ENCODE peak calls at places on chromosomes 5 and 9, in nine cellular contexts. One of them, this sample, is unnamed.
A peak's percentile ranks its signal among the peaks of the same experiment; 100 is the strongest.

GRCh38 chr9:68706579-68707201 is 1.6 kb downstream of the PIP5K1B start:
- DNase-seq in pancreas: no peak
- DNase-seq in MM.1S: peak; percentile 21
- DNase-seq in sigmoid colon: no peak
- DNase-seq in esophagus squamous epithelium: no peak
- DNase-seq in heart left ventricle: no peak
- DNase-seq in vagina: no peak
- DNase-seq in BJ: no peak
- DNase-seq in fibroblast of lung: no peak
- DNase-seq in this sample: no peak

GRCh38 chr5:83899351-83899970 is 178.8 kb upstream of the HAPLN1 start:
- DNase-seq in pancreas: no peak
- DNase-seq in MM.1S: no peak
- DNase-seq in sigmoid colon: no peak
- DNase-seq in esophagus squamous epithelium: no peak
- DNase-seq in heart left ventricle: no peak
- DNase-seq in vagina: no peak
- DNase-seq in BJ: no peak
- DNase-seq in fibroblast of lung: peak; percentile 79
- DNase-seq in this sample: no peak

GRCh38 chr5:175627037-175627436 is 30.8 kb upstream of the HRH2 start:
- DNase-seq in pancreas: no peak
- DNase-seq in MM.1S: no peak
- DNase-seq in sigmoid colon: no peak
- DNase-seq in esophagus squamous epithelium: no peak
- DNase-seq in heart left ventricle: no peak
- DNase-seq in vagina: no peak
- DNase-seq in BJ: no peak
- DNase-seq in fibroblast of lung: no peak
- DNase-seq in this sample: no peak

GRCh38 chr9:36218411-36218901 is 27.7 kb downstream of the CLTA start:
- DNase-seq in pancreas: no peak
- DNase-seq in MM.1S: no peak
- DNase-seq in sigmoid colon: no peak
- DNase-seq in esophagus squamous epithelium: no peak
- DNase-seq in heart left ventricle: no peak
- DNase-seq in vagina: no peak
- DNase-seq in BJ: no peak
- DNase-seq in fibroblast of lung: no peak
- DNase-seq in this sample: no peak

GRCh38 chr5:151499636-151500035 is 52.2 kb downstream of the SLC36A1 start:
- DNase-seq in pancreas: no peak
- DNase-seq in MM.1S: no peak
- DNase-seq in sigmoid colon: no peak
- DNase-seq in esophagus squamous epithelium: no peak
- DNase-seq in heart left ventricle: no peak
- DNase-seq in vagina: no peak
- DNase-seq in BJ: no peak
- DNase-seq in fibroblast of lung: no peak
- DNase-seq in this sample: no peak

GRCh38 chr5:111016801-111017200 is 54.7 kb upstream of the TSLP start:
- DNase-seq in pancreas: no peak
- DNase-seq in MM.1S: no peak
- DNase-seq in sigmoid colon: no peak
- DNase-seq in esophagus squamous epithelium: no peak
- DNase-seq in heart left ventricle: no peak
- DNase-seq in vagina: no peak
- DNase-seq in BJ: no peak
- DNase-seq in fibroblast of lung: peak; percentile 62
- DNase-seq in this sample: no peak

GRCh38 chr5:37825334-37825915 is 14.4 kb downstream of the GDNF start:
- DNase-seq in pancreas: no peak
- DNase-seq in MM.1S: no peak
- DNase-seq in sigmoid colon: no peak
- DNase-seq in esophagus squamous epithelium: no peak
- DNase-seq in heart left ventricle: no peak
- DNase-seq in vagina: no peak
- DNase-seq in BJ: no peak
- DNase-seq in fibroblast of lung: no peak
- DNase-seq in this sample: no peak

GRCh38 chr9:89811356-89811755 is 206.5 kb downstream of the GADD45G start:
- DNase-seq in pancreas: no peak
- DNase-seq in MM.1S: no peak
- DNase-seq in sigmoid colon: no peak
- DNase-seq in esophagus squamous epithelium: no peak
- DNase-seq in heart left ventricle: no peak
- DNase-seq in vagina: peak; percentile 47
- DNase-seq in BJ: no peak
- DNase-seq in fibroblast of lung: no peak
- DNase-seq in this sample: no peak

GRCh38 chr5:88140863-88141694 is 127.6 kb downstream of the TMEM161B start:
- DNase-seq in pancreas: peak; percentile 97
- DNase-seq in MM.1S: peak; percentile 98
- DNase-seq in sigmoid colon: peak; percentile 99
- DNase-seq in esophagus squamous epithelium: peak; percentile 44
- DNase-seq in heart left ventricle: peak; percentile 96
- DNase-seq in vagina: peak; percentile 99
- DNase-seq in BJ: peak; percentile 73
- DNase-seq in fibroblast of lung: peak; percentile 99
- DNase-seq in this sample: peak; percentile 97

GRCh38 chr9:9615086-9615485 is 997.7 kb downstream of the PTPRD start:
- DNase-seq in pancreas: no peak
- DNase-seq in MM.1S: peak; percentile 30
- DNase-seq in sigmoid colon: no peak
- DNase-seq in esophagus squamous epithelium: no peak
- DNase-seq in heart left ventricle: no peak
- DNase-seq in vagina: no peak
- DNase-seq in BJ: no peak
- DNase-seq in fibroblast of lung: no peak
- DNase-seq in this sample: no peak

GRCh38 chr9:79263666-79264460 is 307.9 kb upstream of the TLE4 start:
- DNase-seq in pancreas: no peak
- DNase-seq in MM.1S: no peak
- DNase-seq in sigmoid colon: no peak
- DNase-seq in esophagus squamous epithelium: no peak
- DNase-seq in heart left ventricle: peak; percentile 33
- DNase-seq in vagina: no peak
- DNase-seq in BJ: no peak
- DNase-seq in fibroblast of lung: peak; percentile 75
- DNase-seq in this sample: no peak

GRCh38 chr5:871596-872298 is 20.9 kb downstream of the BRD9 start:
- DNase-seq in pancreas: no peak
- DNase-seq in MM.1S: no peak
- DNase-seq in sigmoid colon: no peak
- DNase-seq in esophagus squamous epithelium: no peak
- DNase-seq in heart left ventricle: no peak
- DNase-seq in vagina: no peak
- DNase-seq in BJ: no peak
- DNase-seq in fibroblast of lung: no peak
- DNase-seq in this sample: peak; percentile 17

GRCh38 chr5:132315529-132316067 is 21.4 kb downstream of the SLC22A4 start:
- DNase-seq in pancreas: no peak
- DNase-seq in MM.1S: no peak
- DNase-seq in sigmoid colon: no peak
- DNase-seq in esophagus squamous epithelium: no peak
- DNase-seq in heart left ventricle: no peak
- DNase-seq in vagina: peak; percentile 76
- DNase-seq in BJ: no peak
- DNase-seq in fibroblast of lung: no peak
- DNase-seq in this sample: no peak

DNA sequence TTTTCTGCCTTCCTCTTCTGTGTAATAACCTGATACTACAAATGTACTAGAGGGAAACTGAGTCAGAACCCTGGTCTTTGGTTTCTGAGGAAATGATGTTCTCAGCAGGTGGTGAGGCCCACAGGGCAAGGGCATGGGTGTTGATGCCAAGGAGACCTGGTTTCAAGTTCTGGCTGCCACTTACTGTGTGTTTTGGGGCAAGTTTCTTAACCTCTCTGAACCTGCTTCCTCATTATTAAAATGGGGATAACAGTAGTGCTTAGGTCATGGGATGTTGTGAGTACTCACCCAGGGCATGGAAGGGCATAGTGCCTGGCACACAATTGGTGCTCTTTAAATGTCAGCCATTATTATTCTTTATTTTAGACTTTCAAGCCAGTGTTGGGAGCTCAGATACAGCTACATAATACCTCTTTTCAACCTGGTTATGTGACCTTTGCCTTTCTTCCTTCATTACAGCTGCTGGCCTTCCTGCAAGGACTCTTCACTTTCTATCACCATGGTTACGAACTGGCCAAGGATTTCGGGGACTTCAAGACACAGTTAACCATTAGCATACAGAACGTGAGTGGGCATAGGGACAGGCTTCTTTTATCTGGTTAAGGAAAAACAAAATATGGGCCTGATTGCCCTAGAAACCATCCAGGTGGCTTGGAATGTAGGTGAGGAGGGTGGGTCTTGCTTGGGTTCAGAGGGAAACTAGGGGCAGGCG is 131.5 kb downstream of the ARHGAP26 start:
- DNase-seq in pancreas: no peak
- DNase-seq in MM.1S: no peak
- DNase-seq in sigmoid colon: no peak
- DNase-seq in esophagus squamous epithelium: no peak
- DNase-seq in heart left ventricle: no peak
- DNase-seq in vagina: no peak
- DNase-seq in BJ: no peak
- DNase-seq in fibroblast of lung: no peak
- DNase-seq in this sample: no peak
- H3K36me3 ChIP-seq in pancreas: no peaks in the 10 kb centered on the region
- H3K36me3 ChIP-seq in MM.1S: no peaks in the 10 kb centered on the region
- H3K36me3 ChIP-seq in sigmoid colon: peaks cover 16% of the 10 kb centered on the region
- H3K36me3 ChIP-seq in esophagus squamous epithelium: no peaks in the 10 kb centered on the region
- H3K36me3 ChIP-seq in heart left ventricle: no peaks in the 10 kb centered on the region
- H3K36me3 ChIP-seq in vagina: no peaks in the 10 kb centered on the region
- H3K36me3 ChIP-seq in BJ: peaks cover 2% of the 10 kb centered on the region
- H3K36me3 ChIP-seq in fibroblast of lung: no peaks in the 10 kb centered on the region
- H3K36me3 ChIP-seq in this sample: no peaks in the 10 kb centered on the region

GRCh38 chr5:77741608-77742007 is 34.5 kb downstream of the TBCA start:
- DNase-seq in pancreas: no peak
- DNase-seq in MM.1S: no peak
- DNase-seq in sigmoid colon: no peak
- DNase-seq in esophagus squamous epithelium: no peak
- DNase-seq in heart left ventricle: no peak
- DNase-seq in vagina: no peak
- DNase-seq in BJ: no peak
- DNase-seq in fibroblast of lung: no peak
- DNase-seq in this sample: no peak
- TF ChIP-seq CTCF in pancreas: no peak
- TF ChIP-seq CTCF in MM.1S: no peak
- TF ChIP-seq CTCF in sigmoid colon: no peak
- TF ChIP-seq CTCF in esophagus squamous epithelium: no peak
- TF ChIP-seq CTCF in heart left ventricle: no peak
- TF ChIP-seq CTCF in vagina: no peak
- TF ChIP-seq CTCF in BJ: no peak
- TF ChIP-seq CTCF in fibroblast of lung: no peak
- TF ChIP-seq CTCF in this sample: no peak

DNA sequence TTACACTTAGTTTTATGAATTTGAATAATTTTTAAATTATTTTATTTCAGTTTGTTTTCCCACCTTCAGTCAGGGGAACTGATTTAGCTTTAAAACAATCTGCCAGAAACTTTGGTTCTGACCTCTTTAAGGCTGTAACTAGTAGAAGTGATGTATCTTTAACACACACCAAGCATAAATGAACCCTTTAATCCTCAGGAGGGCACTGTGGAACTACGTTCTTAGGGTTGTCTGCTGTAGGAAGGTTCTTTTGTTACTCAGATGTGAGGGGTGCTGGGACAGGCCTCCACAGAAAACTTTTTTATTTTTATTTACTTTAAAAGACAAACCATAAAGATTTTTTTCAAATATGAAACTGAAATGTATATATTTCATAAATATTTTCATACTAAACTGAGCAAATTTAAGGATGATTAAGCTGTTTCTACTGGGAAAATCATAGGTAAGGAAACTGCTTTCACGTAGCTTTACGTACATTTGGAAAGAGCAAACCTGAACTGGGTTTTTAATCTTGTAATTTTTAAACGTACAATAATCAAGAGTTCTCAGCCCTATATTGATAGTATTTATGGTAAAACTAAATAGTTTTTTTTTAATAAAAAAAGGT is 5.3 kb downstream of the KLF4 start:
- DNase-seq in pancreas: peak; percentile 46
- DNase-seq in MM.1S: peak; percentile 72
- DNase-seq in sigmoid colon: no peak
- DNase-seq in esophagus squamous epithelium: no peak
- DNase-seq in heart left ventricle: no peak
- DNase-seq in vagina: no peak
- DNase-seq in BJ: no peak
- DNase-seq in fibroblast of lung: peak; percentile 64
- DNase-seq in this sample: no peak
- H3K4me3 ChIP-seq in pancreas: no peak overlapping the region
- H3K4me3 ChIP-seq in MM.1S: no peak overlapping the region
- H3K4me3 ChIP-seq in sigmoid colon: peak overlapping the region; percentile 5
- H3K4me3 ChIP-seq in esophagus squamous epithelium: peak overlapping the region; percentile 78
- H3K4me3 ChIP-seq in heart left ventricle: peak overlapping the region; percentile 77
- H3K4me3 ChIP-seq in vagina: peak overlapping the region; percentile 87
- H3K4me3 ChIP-seq in BJ: no peak overlapping the region
- H3K4me3 ChIP-seq in fibroblast of lung: no peak overlapping the region
- H3K4me3 ChIP-seq in this sample: no peak overlapping the region

DNA sequence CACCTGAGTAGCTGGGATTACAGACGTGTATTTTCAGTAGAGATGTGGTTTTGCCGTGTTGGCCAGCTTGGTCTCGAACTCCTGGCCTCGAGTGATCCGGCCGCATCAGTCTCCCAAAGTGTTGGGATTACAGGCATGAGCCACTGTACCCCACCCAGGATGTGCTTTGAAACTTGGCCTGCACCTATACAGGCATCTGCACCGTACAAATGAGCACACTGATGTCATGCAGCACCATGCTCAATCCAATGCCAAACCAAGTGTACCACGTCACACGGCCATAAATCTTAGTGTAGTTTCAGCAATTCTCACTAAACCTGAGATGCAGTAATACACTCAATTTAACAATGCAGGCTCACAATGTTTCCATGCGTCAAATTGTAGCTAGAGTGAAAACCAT is 6.3 kb downstream of the NSUN2 start:
- DNase-seq in pancreas: no peak
- DNase-seq in MM.1S: no peak
- DNase-seq in sigmoid colon: no peak
- DNase-seq in esophagus squamous epithelium: no peak
- DNase-seq in heart left ventricle: no peak
- DNase-seq in vagina: no peak
- DNase-seq in BJ: no peak
- DNase-seq in fibroblast of lung: no peak
- DNase-seq in this sample: no peak
- H3K36me3 ChIP-seq in pancreas: peaks cover 4% of the 10 kb centered on the region
- H3K36me3 ChIP-seq in MM.1S: peaks cover 22% of the 10 kb centered on the region
- H3K36me3 ChIP-seq in sigmoid colon: peaks cover 96% of the 10 kb centered on the region
- H3K36me3 ChIP-seq in esophagus squamous epithelium: no peaks in the 10 kb centered on the region
- H3K36me3 ChIP-seq in heart left ventricle: peaks cover 2% of the 10 kb centered on the region
- H3K36me3 ChIP-seq in vagina: no peaks in the 10 kb centered on the region
- H3K36me3 ChIP-seq in BJ: peaks cover 12% of the 10 kb centered on the region
- H3K36me3 ChIP-seq in fibroblast of lung: peaks cover 17% of the 10 kb centered on the region
- H3K36me3 ChIP-seq in this sample: peaks cover 20% of the 10 kb centered on the region

DNA sequence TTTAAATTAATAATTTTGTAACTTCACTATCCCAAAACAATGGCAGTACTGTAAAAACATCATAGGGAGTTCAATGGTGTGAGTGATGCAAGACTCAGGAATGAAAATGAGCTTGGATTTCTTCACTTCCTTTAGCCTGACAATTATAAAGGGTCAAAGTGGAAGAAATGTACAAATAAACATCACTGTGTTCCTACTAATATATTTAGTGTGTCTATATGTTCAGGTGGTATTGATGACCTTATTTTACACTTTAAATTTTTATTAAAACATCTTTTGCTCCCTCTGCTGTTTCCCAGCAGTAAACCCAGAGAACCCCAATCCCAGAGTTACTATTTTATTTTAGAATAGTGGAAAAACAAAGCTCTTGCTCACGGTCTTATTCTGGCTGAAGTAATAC is 2.0 kb downstream of the LOX start:
- DNase-seq in pancreas: no peak
- DNase-seq in MM.1S: no peak
- DNase-seq in sigmoid colon: no peak
- DNase-seq in esophagus squamous epithelium: no peak
- DNase-seq in heart left ventricle: no peak
- DNase-seq in vagina: no peak
- DNase-seq in BJ: no peak
- DNase-seq in fibroblast of lung: peak; percentile 48
- DNase-seq in this sample: no peak
- TF ChIP-seq CTCF in pancreas: no peak
- TF ChIP-seq CTCF in MM.1S: no peak
- TF ChIP-seq CTCF in sigmoid colon: no peak
- TF ChIP-seq CTCF in esophagus squamous epithelium: no peak
- TF ChIP-seq CTCF in heart left ventricle: no peak
- TF ChIP-seq CTCF in vagina: no peak
- TF ChIP-seq CTCF in BJ: peak; percentile 31
- TF ChIP-seq CTCF in fibroblast of lung: peak; percentile 17
- TF ChIP-seq CTCF in this sample: no peak